ENCODE peak calls at places on chromosomes 3 and 15, in four cellular contexts. One of them, this sample, is unnamed.

GRCh38 chr3:77039606-77040553 is at the start of gene ROBO2:
- DNase-seq in prostate gland: no peak
- DNase-seq in spleen: peak; percentile 75
- DNase-seq in uterus: peak; percentile 14
- DNase-seq in this sample: peak; percentile 66

GRCh38 chr3:177611781-177612389 is 414.6 kb upstream of the TBL1XR1 start:
- DNase-seq in prostate gland: no peak
- DNase-seq in spleen: no peak
- DNase-seq in uterus: no peak
- DNase-seq in this sample: no peak

GRCh38 chr3:65732060-65732933 is 306.4 kb downstream of the MAGI1 start:
- DNase-seq in prostate gland: peak; percentile 33
- DNase-seq in spleen: no peak
- DNase-seq in uterus: peak; percentile 15
- DNase-seq in this sample: no peak

GRCh38 chr15:64044315-64045105 is 1.8 kb downstream of the DAPK2 start:
- DNase-seq in prostate gland: no peak
- DNase-seq in spleen: no peak
- DNase-seq in uterus: no peak
- DNase-seq in this sample: peak; percentile 65

GRCh38 chr15:29139540-29140459 is 129.8 kb downstream of the NSMCE3 start:
- DNase-seq in prostate gland: peak; percentile 17
- DNase-seq in spleen: peak; percentile 82
- DNase-seq in uterus: no peak
- DNase-seq in this sample: no peak

GRCh38 chr3:49279376-49279775 is 2.3 kb upstream of the C3orf62 start:
- DNase-seq in prostate gland: peak; percentile 12
- DNase-seq in spleen: no peak
- DNase-seq in uterus: no peak
- DNase-seq in this sample: no peak

GRCh38 chr15:88651971-88652370 is 13.2 kb downstream of the ISG20 start:
- DNase-seq in prostate gland: no peak
- DNase-seq in spleen: peak; percentile 76
- DNase-seq in uterus: peak; percentile 19
- DNase-seq in this sample: peak; percentile 45

GRCh38 chr3:193805448-193805847 is 212.4 kb downstream of the OPA1 start:
- DNase-seq in prostate gland: peak; percentile 70
- DNase-seq in spleen: no peak
- DNase-seq in uterus: peak; percentile 72
- DNase-seq in this sample: peak; percentile 79

GRCh38 chr3:25594007-25594502 is 70.7 kb downstream of the TOP2B start:
- DNase-seq in prostate gland: no peak
- DNase-seq in spleen: no peak
- DNase-seq in uterus: peak; percentile 42
- DNase-seq in this sample: no peak

GRCh38 chr15:70617076-70617910 is 146.1 kb downstream of the UACA start:
- DNase-seq in prostate gland: no peak
- DNase-seq in spleen: no peak
- DNase-seq in uterus: no peak
- DNase-seq in this sample: no peak

GRCh38 chr3:114880078-114880477 is 267.0 kb downstream of the ZBTB20 start:
- DNase-seq in prostate gland: no peak
- DNase-seq in spleen: no peak
- DNase-seq in uterus: no peak
- DNase-seq in this sample: no peak

GRCh38 chr15:77631790-77632551 is 741 bp downstream of the LINGO1 start:
- DNase-seq in prostate gland: no peak
- DNase-seq in spleen: no peak
- DNase-seq in uterus: no peak
- DNase-seq in this sample: no peak

GRCh38 chr3:15207836-15208504 is 1.9 kb downstream of the CAPN7 start:
- DNase-seq in prostate gland: no peak
- DNase-seq in spleen: no peak
- DNase-seq in uterus: no peak
- DNase-seq in this sample: no peak

GRCh38 chr15:95994418-95994817 is 336.1 kb upstream of the NR2F2 start:
- DNase-seq in prostate gland: no peak
- DNase-seq in spleen: no peak
- DNase-seq in uterus: no peak
- DNase-seq in this sample: no peak

GRCh38 chr3:191997093-191997492 is 536.1 kb downstream of the PYDC2 start:
- DNase-seq in prostate gland: no peak
- DNase-seq in spleen: no peak
- DNase-seq in uterus: no peak
- DNase-seq in this sample: no peak

GRCh38 chr3:79551997-79552396 is 215.8 kb downstream of the ROBO1 start:
- DNase-seq in prostate gland: no peak
- DNase-seq in spleen: no peak
- DNase-seq in uterus: no peak
- DNase-seq in this sample: no peak

GRCh38 chr3:160434071-160434470 is 15.5 kb downstream of the TRIM59 start:
- DNase-seq in prostate gland: no peak
- DNase-seq in spleen: no peak
- DNase-seq in uterus: no peak
- DNase-seq in this sample: no peak

GRCh38 chr3:183586477-183586876 is 31.0 kb upstream of the KLHL6 start:
- DNase-seq in prostate gland: no peak
- DNase-seq in spleen: no peak
- DNase-seq in uterus: no peak
- DNase-seq in this sample: no peak

GRCh38 chr15:34213690-34214089 is 3.8 kb upstream of the KATNBL1 start:
- DNase-seq in prostate gland: no peak
- DNase-seq in spleen: no peak
- DNase-seq in uterus: no peak
- DNase-seq in this sample: no peak
- TF ChIP-seq CTCF in prostate gland: no peak
- TF ChIP-seq CTCF in spleen: no peak
- TF ChIP-seq CTCF in uterus: no peak
- TF ChIP-seq CTCF in this sample: no peak

GRCh38 chr3:99485286-99485685 is 153.1 kb upstream of the COL8A1 start:
- DNase-seq in prostate gland: no peak
- DNase-seq in spleen: no peak
- DNase-seq in uterus: no peak
- DNase-seq in this sample: no peak
- H3K4me3 ChIP-seq in prostate gland: no peak overlapping the region
- H3K4me3 ChIP-seq in spleen: no peak overlapping the region
- H3K4me3 ChIP-seq in uterus: no peak overlapping the region
- H3K4me3 ChIP-seq in this sample: no peak overlapping the region

DNA sequence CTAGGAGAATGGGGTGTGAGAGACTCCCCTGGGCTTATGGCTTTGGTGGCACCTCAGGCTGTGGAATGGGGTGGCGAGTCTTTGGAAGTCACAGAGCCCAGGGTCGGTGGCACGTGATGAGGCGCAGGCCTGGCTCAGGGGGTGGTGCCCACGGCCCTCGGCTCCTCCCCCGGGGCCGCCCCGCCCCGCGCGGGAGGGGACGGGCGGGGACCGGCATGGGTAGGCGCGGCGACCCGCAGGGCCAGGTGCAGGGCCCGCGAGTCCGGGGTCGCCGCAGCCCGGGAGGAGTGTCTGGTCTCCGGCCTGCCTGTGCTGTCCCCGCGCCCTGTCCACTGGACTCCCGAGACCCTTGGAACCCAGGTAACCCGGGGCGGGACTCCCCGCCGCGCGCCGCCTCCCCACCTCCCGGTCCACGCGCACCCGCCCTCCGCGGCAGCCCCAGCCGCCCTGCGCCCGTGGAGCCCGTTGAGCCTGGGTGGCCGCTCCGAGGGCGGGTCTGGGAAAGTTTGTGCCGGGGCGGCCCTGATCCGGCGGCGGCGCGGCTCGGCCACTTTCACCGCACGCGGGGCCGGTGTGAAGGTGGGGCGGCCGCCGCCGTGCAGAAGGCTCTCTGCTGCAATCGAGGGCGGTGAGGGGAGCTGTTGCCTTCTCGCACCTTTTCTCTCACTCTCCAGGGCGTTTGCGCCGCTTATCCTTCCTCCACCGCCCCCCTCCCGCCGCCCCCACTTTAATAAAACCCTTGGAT is at the start of gene PAQR5:
- DNase-seq in prostate gland: peak; percentile 15
- DNase-seq in spleen: no peak
- DNase-seq in uterus: no peak
- DNase-seq in this sample: no peak
- TF ChIP-seq POLR2A in prostate gland: no peak
- TF ChIP-seq POLR2A in spleen: no peak
- TF ChIP-seq POLR2A in uterus: no peak
- TF ChIP-seq POLR2A in this sample: peak; percentile 13

DNA sequence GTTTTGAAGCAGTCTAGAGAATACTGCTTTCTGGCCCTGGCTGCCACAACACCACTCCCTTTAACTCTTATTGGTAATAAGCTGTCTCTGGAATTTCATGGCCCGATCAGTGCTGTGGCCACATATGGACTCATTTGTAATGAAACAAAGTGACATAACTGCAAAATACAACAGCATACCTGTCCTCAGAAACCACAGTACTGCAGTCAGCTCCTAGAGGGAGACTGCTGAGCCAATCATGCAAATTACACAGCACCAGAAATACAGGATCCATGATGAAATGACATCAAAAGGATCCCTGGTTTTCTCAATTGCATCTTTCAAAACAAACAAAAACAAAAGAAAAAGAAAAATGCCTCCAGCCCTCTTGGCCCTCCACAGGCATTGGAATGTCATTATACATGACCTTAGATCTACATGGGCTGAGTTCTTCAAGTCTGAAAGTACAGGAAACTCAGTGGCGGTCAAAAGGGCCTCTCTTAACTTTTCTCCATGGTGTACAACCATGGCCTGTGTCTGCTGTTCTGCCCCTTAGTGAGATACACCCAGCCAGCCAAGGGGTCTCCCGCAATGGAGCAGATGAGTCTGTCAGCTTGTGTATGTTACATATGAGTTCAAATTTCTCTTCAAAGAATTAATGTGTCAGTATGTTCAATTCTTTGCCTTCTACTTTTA is 24.9 kb upstream of the KBTBD12 start:
- DNase-seq in prostate gland: no peak
- DNase-seq in spleen: no peak
- DNase-seq in uterus: no peak
- DNase-seq in this sample: no peak
- TF ChIP-seq CTCF in prostate gland: no peak
- TF ChIP-seq CTCF in spleen: no peak
- TF ChIP-seq CTCF in uterus: no peak
- TF ChIP-seq CTCF in this sample: no peak

GRCh38 chr15:41512078-41512394 is 1.6 kb downstream of the LTK start:
- DNase-seq in prostate gland: no peak
- DNase-seq in spleen: no peak
- DNase-seq in uterus: no peak
- DNase-seq in this sample: peak; percentile 67

GRCh38 chr15:41512512-41513281 is 930 bp downstream of the LTK start:
- DNase-seq in prostate gland: no peak
- DNase-seq in spleen: peak; percentile 83
- DNase-seq in uterus: no peak
- DNase-seq in this sample: peak; percentile 74

GRCh38 chr15:41513282-41514227 is at the start of gene LTK:
- DNase-seq in prostate gland: no peak
- DNase-seq in spleen: no peak
- DNase-seq in uterus: no peak
- DNase-seq in this sample: peak; percentile 59

GRCh38 chr15:41510728-41511127 is 2.9 kb downstream of the LTK start:
- DNase-seq in prostate gland: no peak
- DNase-seq in spleen: no peak
- DNase-seq in uterus: no peak
- DNase-seq in this sample: no peak

DNA sequence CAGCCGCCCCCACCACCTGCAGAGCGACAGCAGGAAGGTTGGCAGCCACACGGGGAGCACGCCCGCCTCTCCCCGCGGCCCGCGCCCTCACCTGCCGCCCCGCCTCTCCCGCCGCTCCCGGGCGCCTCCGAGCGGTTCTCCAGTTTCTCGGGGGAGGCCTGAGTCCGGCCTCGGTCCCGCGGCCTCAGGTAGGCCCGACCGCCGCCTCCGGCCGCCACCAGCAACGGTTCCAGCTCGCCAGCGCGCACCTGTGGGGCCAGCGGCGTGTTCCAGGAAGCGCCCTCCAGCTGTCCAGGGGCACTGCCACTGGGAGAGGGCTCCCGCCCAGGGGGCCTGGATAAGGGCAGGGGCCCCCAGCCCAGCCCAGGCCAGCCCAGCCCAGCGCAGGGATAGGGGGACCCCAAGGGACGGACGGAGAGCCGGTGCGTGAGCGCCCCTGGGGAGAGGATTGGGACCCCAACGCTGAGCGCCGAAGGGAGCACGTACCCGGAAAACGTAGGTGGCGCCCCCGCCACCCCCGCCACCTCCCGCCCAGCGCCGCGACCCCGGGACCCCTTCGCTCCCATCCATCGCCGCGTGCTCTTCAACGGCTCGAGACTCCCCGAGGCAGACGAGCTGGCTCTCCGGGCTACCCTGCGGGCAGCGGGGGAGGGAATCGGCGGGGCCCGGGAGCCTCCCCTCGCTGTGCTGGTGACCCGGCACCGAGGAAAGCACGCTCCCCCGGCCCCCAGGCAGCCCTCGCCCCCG is 2.1 kb downstream of the LTK start:
- DNase-seq in prostate gland: no peak
- DNase-seq in spleen: no peak
- DNase-seq in uterus: no peak
- DNase-seq in this sample: no peak
- H3K4me3 ChIP-seq in prostate gland: no peak overlapping the region
- H3K4me3 ChIP-seq in spleen: peak overlapping the region; percentile 43
- H3K4me3 ChIP-seq in uterus: no peak overlapping the region
- H3K4me3 ChIP-seq in this sample: peak overlapping the region; percentile 46

DNA sequence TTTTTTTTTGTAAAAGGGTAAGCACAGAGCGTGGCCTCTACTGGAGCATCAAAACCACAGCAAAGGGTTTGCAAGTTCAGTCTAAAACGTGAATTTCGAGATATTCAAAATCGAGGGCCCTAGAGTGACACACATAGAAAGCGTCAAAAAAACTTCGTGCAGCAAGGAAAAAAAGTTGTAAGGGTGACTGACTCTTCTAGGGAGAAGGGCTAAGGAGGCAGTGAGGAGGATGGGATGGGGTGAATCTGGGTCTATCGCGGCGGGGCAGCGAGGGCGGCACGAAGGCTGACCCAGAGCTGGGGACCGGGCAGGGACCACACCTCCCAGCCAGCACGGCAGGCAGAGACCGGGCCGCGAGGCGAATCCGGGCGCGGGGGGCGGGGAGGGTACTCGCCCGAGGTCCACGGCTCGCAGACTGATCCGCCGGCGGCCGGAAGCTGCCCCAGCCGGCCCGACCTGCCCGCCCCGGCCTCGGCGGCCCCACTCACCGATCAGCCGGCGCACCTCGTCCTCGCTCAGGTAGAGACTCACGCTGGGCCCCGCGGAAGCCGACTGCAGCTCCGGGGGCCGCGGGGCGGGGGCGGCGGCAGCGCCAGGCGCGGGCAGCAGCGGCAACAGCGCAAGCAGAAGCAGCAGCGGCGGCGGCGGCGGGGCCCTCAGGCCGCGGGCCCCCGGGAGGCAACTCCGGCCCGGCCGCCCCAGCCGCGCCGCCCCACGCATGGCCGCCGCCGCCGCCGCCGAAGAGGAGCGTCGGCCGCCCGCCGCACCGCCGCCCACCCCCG is 533 bp downstream of the RYK start:
- DNase-seq in prostate gland: peak; percentile 54
- DNase-seq in spleen: peak; percentile 93
- DNase-seq in uterus: peak; percentile 32
- DNase-seq in this sample: peak; percentile 79
- TF ChIP-seq POLR2A in prostate gland: peak; percentile 31
- TF ChIP-seq POLR2A in spleen: no peak
- TF ChIP-seq POLR2A in uterus: no peak
- TF ChIP-seq POLR2A in this sample: no peak

This sample was measured in Peyer's patch.